ENCODE peak calls at places on chromosomes 4 and X, in five cellular contexts. G, K, F, B and V are unnamed samples.

GRCh38 chrX:143873343-143873742 is 10.5 kb upstream of the UBE2NL start:
- DNase-seq in G (no peak), B (no peak), K (peak), F (no peak), V (peak)

GRCh38 chr4:158157412-158157811 is 15.4 kb downstream of the GASK1B start:
- DNase-seq in G (no peak), F (no peak), K (no peak), B (no peak), V (no peak)

GRCh38 chr4:37685211-37685725 is 908 bp downstream of the RELL1 start:
- DNase-seq in G (peak), B (peak), F (peak), K (peak), V (peak)

GRCh38 chr4:122052714-122053113 is 99.4 kb upstream of the BLTP1 start:
- DNase-seq in F (no peak), K (peak), B (no peak), G (no peak), V (no peak)

GRCh38 chr4:138639018-138639876 is 376.3 kb upstream of the NOCT start:
- DNase-seq in B (no peak), K (peak), G (no peak), F (peak), V (peak)

GRCh38 chr4:83189631-83190136 is 75.2 kb upstream of the PLAC8 start:
- DNase-seq in G (no peak), K (no peak), B (no peak), F (no peak), V (no peak)

GRCh38 chr4:33837043-33837442 is 2407.3 kb downstream of the ARAP2 start:
- DNase-seq in B (no peak), G (no peak), K (peak), F (peak), V (peak)

GRCh38 chr4:153209410-153209809 is 5.2 kb downstream of the TRIM2 start:
- DNase-seq in F (no peak), B (no peak), G (no peak), K (no peak), V (no peak)

GRCh38 chr4:17623451-17624001 is 9.1 kb downstream of the MED28 start:
- DNase-seq in F (no peak), G (no peak), K (no peak), B (no peak), V (no peak)

GRCh38 chr4:100421356-100421978 is 96.4 kb downstream of the EMCN start:
- DNase-seq in B (no peak), F (peak), G (peak), K (peak), V (peak)

GRCh38 chrX:119734897-119735339 is 23.5 kb upstream of the SOWAHD start:
- DNase-seq in K (no peak), B (peak), F (no peak), G (no peak), V (no peak)

GRCh38 chr4:3471886-3472285 is 8.8 kb downstream of the DOK7 start:
- DNase-seq in K (no peak), B (no peak), F (no peak), G (no peak), V (no peak)

GRCh38 chrX:140034916-140035315 is 69.6 kb upstream of the CXorf66 start:
- DNase-seq in G (peak), B (no peak), K (peak), F (no peak), V (no peak)

GRCh38 chr4:59180161-59180560 is 2020.0 kb upstream of the ADGRL3 start:
- DNase-seq in G (no peak), B (no peak), F (no peak), K (no peak), V (no peak)

GRCh38 chr4:188864741-188865140 is 725.5 kb downstream of the TRIML1 start:
- DNase-seq in G (no peak), B (no peak), K (no peak), F (no peak), V (no peak)

GRCh38 chrX:49842603-49843002 is 13.5 kb downstream of the PAGE4 start:
- DNase-seq in K (no peak), G (no peak), B (no peak), F (no peak), V (no peak)

GRCh38 chr4:138003248-138003647 is 238.9 kb downstream of the SLC7A11 start:
- DNase-seq in G (no peak), F (no peak), B (no peak), K (peak), V (peak)

GRCh38 chrX:71128166-71128833 is 9.9 kb downstream of the MED12 start:
- DNase-seq in G (no peak), K (peak), B (no peak), F (peak), V (no peak)

GRCh38 chrX:9895225-9895912 is 71.8 kb upstream of the CLDN34 start:
- DNase-seq in G (no peak), B (no peak), F (no peak), K (no peak), V (no peak)

GRCh38 chr4:147590249-147590920 is 26.8 kb upstream of the TMEM184C start:
- DNase-seq in G (peak), B (peak), K (peak), F (peak), V (peak)

GRCh38 chrX:75623535-75623934 is 100.7 kb upstream of the ZDHHC15 start:
- DNase-seq in K (no peak), B (no peak), F (no peak), G (peak), V (peak)

GRCh38 chr4:150573534-150573933 is 8.4 kb upstream of the MAB21L2 start:
- DNase-seq in K (peak), F (peak), B (no peak), G (peak), V (peak)

GRCh38 chrX:20623448-20623847 is 356.7 kb upstream of the RPS6KA3 start:
- DNase-seq in G (no peak), F (peak), K (no peak), B (no peak), V (peak)

GRCh38 chrX:30580641-30581040 is 3.1 kb upstream of the TASL start:
- DNase-seq in K (no peak), G (no peak), F (no peak), B (no peak), V (no peak)

GRCh38 chr4:35229021-35229420 is 1015.3 kb downstream of the ARAP2 start:
- DNase-seq in F (no peak), B (no peak), K (no peak), G (no peak), V (no peak)

GRCh38 chr4:146165840-146166239 is 9.7 kb upstream of the LSM6 start:
- DNase-seq in B (no peak), G (no peak), K (peak), F (peak), V (peak)

GRCh38 chr4:107823870-107824366 is 814 bp upstream of the SGMS2 start:
- DNase-seq in K (no peak), G (no peak), B (no peak), F (no peak), V (no peak)
- H3K4me3 ChIP-seq in K (peak), G (no peak), B (peak), F (peak), V (peak)

GRCh38 chr4:41119867-41120295 is 94.5 kb downstream of the APBB2 start:
- DNase-seq in F (no peak), K (peak), B (peak), G (no peak), V (no peak)

GRCh38 chr4:41122309-41122708 is 92.0 kb downstream of the APBB2 start:
- DNase-seq in G (no peak), F (no peak), K (no peak), B (no peak), V (no peak)

GRCh38 chr4:41121906-41122305 is 92.4 kb downstream of the APBB2 start:
- DNase-seq in K (no peak), B (no peak), F (no peak), G (no peak), V (no peak)

GRCh38 chr4:41122775-41123174 is 91.6 kb downstream of the APBB2 start:
- DNase-seq in G (no peak), B (no peak), F (no peak), K (no peak), V (no peak)

GRCh38 chr4:41120297-41121217 is 93.8 kb downstream of the APBB2 start:
- DNase-seq in K (peak), G (no peak), F (no peak), B (peak), V (peak)
- H3K4me3 ChIP-seq in K (peak), G (no peak), F (no peak), B (no peak), V (no peak)

DNA sequence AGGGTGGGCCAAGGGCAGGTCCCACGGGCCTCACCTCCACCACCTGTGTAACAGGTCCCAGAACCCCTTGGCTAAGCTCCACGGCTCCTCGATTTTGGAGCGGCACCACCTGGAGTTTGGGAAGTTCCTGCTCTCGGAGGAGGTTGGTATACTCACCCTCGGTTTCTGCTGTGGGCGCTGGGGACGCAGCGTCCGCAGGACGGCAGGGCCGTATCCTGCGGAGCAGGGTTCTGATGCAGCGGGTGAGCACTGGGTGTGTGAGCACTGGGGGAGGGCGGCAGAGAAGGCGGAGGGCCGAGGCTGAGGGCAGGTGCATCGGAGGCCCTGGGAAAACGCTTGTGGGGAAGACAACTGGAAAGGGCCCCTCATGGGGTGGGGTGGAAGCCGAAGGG is 11.0 kb downstream of the ATP5ME start:
- DNase-seq in K (no peak), G (no peak), B (no peak), F (no peak), V (no peak)
- H3K4me3 ChIP-seq in K (no peak), G (peak), B (no peak), F (peak), V (no peak)

DNA sequence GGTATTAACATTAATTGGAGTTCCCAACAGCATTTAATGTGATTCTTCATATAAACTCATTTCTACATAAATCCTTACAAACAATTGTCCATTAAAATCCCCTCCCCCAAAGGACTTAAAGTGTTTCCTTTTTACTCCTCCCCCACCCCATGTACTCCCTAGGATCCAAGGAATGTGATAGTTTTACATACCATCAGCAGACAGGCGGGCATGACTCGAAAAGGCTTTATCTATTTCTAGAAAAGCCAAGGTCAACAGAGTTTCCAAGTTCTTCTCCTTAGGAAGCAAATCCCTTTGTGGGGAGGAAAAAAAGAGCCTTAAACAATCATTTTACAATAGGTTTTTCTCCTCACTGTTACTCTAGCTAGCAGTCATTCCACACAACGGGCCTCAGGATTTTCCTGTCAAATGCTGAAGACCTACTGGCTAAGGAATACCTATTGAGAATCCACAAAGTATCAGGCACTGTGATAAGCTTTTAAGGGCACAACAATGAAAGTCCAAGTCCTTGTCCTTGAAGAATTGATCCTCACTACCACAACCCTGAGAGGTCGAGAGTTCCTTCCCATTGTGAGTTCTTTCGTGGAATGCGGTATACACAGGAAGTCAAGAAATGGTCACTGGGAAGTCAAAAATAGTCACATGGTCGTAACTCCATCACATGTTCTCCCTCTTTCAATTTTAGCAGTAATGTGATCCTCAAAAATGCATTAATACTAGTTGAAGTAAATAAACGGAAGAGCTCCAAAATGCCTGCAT is 7.2 kb downstream of the PPM1K start:
- DNase-seq in G (no peak), K (no peak), B (no peak), F (no peak), V (no peak)
- H3K4me3 ChIP-seq in G (no peak), K (no peak), B (no peak), F (no peak), V (no peak)

GRCh38 chrX:153642655-153643430 is 4.2 kb upstream of the DUSP9 start:
- DNase-seq in K (no peak), B (no peak), G (no peak), F (no peak), V (no peak)
- H3K4me3 ChIP-seq in K (no peak), B (no peak), G (no peak), F (no peak), V (no peak)

DNA sequence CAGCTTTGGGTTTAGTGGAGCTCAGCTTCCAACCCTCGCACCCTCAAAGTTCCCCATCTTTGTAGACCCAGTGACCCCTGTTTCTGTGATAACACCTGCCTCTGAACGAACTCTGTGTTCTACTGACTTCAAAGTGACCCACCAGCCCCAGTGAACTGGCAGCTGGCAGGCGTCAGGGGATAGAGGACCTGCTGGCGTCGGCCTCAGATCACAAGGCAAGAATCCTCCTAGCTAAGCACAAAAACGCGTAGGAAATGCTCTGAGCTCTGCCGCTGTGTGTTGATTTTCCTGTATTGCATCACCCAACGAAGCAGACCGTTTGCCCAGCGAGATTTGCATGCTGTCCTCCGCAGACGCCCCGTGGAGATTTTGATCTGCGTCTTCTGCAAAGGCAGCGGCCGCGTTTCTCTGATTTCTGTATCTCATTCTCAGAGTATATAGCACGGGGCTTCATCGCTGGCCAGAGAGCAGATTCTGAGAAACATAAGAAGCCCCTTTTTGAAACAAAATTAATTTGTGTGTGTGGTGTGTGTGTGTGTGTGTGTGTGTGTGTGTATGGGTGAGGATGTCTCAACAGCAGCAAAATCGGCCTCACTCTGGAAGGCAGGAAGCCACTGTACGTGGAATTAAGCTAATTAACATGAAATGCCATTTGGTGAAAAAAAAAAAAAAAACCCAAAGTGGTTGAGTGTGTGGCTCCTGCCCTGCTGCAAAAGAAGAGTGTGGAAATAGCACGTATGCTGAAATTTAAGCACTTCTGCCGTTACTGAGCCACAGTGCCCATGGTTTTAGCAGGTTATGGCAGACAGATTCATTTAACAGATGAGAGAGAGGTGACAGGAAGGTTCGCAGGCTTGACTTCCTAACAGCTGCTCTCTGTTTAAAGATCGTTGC is 29.2 kb upstream of the ASMTL start:
- DNase-seq in B (peak), G (peak), K (peak), F (peak), V (peak)
- H3K4me3 ChIP-seq in B (no peak), G (peak), K (no peak), F (no peak), V (no peak)

DNA sequence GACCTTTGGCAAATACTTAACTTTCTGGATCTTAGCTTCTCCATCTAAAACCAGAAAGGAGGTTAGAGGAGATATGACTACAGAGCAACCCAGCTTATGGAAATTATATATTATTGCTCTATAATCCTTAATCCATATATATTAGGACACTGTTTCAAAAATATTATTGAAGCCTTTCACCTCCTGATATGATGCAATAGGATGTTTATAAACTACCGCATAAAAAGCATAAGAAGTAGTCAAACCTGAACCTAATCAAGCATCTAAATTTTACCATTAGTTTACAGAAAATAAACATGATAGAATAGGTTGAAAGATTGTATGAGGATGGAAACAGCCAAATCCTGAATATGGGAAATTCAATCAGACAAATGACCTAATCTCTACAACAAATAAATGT is 5.6 kb upstream of the FAM200B start:
- DNase-seq in G (no peak), B (no peak), K (no peak), F (no peak), V (no peak)
- H3K4me3 ChIP-seq in G (no peak), B (no peak), K (no peak), F (no peak), V (no peak)